ENCODE peak calls at places on chromosomes 1 and 21, in five cellular contexts. S is stomach, N is Peyer's patch, G is H9, T is neural crest cell. U is an unnamed sample.

GRCh38 chr21:25960423-25960822 is 210.1 kb downstream of the APP start:
- DNase-seq in N (no peak), T (no peak), G (peak; percentile 51), S (no peak), U (no peak)

GRCh38 chr1:172742599-172743500 is 83.9 kb downstream of the FASLG start:
- DNase-seq in S (no peak), N (no peak), T (no peak), G (no peak), U (no peak)

GRCh38 chr1:177848577-177848976 is 121.3 kb downstream of the SEC16B start:
- DNase-seq in N (no peak), G (no peak), S (no peak), T (no peak), U (no peak)

GRCh38 chr21:43352568-43353281 is 74.2 kb downstream of the SIK1 start:
- DNase-seq in G (no peak), S (no peak), T (no peak), N (peak; percentile 70), U (no peak)

GRCh38 chr1:30257322-30257721 is 466.1 kb downstream of the MATN1 start:
- DNase-seq in T (no peak), N (no peak), G (no peak), S (no peak), U (no peak)

GRCh38 chr1:12369258-12369657 is 139.4 kb downstream of the VPS13D start:
- DNase-seq in G (no peak), S (no peak), N (no peak), T (no peak), U (no peak)

GRCh38 chr1:76933847-76934657 is 66.8 kb downstream of the ST6GALNAC5 start:
- DNase-seq in G (no peak), N (no peak), T (no peak), S (no peak), U (no peak)

GRCh38 chr1:82052563-82052962 is 251.8 kb downstream of the ADGRL2 start:
- DNase-seq in G (no peak), N (no peak), T (no peak), S (no peak), U (no peak)

GRCh38 chr1:200323856-200324400 is 85.9 kb downstream of the ZNF281 start:
- DNase-seq in S (no peak), N (no peak), T (no peak), G (no peak), U (no peak)

GRCh38 chr21:28705616-28706015 is 287.1 kb downstream of the LTN1 start:
- DNase-seq in G (no peak), T (no peak), S (no peak), N (no peak), U (no peak)

GRCh38 chr1:45187735-45188134 is 18.7 kb downstream of the ZSWIM5 start:
- DNase-seq in G (no peak), N (no peak), T (no peak), S (no peak), U (no peak)

GRCh38 chr1:27785763-27786162 is 12.7 kb downstream of the STX12 start:
- DNase-seq in G (no peak), T (no peak), N (peak; percentile 57), S (peak; percentile 65), U (no peak)

GRCh38 chr1:92769856-92770255 is 15.1 kb downstream of the EVI5 start:
- DNase-seq in G (no peak), T (no peak), N (no peak), S (no peak), U (no peak)

GRCh38 chr1:64292399-64292798 is 89.0 kb downstream of the UBE2U start:
- DNase-seq in N (no peak), G (no peak), S (no peak), T (no peak), U (no peak)

GRCh38 chr1:26138974-26139558 is 19.8 kb upstream of the FAM110D start:
- DNase-seq in S (no peak), N (no peak), T (no peak), G (no peak), U (no peak)

GRCh38 chr1:41493626-41494350 is 9.3 kb upstream of the EDN2 start:
- DNase-seq in S (no peak), T (no peak), N (no peak), G (no peak), U (no peak)

GRCh38 chr1:246065592-246065991 is 441.5 kb downstream of the SMYD3 start:
- DNase-seq in S (no peak), N (no peak), G (no peak), T (no peak), U (no peak)

GRCh38 chr1:184945034-184945433 is 29.3 kb downstream of the NIBAN1 start:
- DNase-seq in S (no peak), N (no peak), T (no peak), G (no peak), U (no peak)

GRCh38 chr21:34882719-34883131 is 166.4 kb downstream of the RUNX1 start:
- DNase-seq in G (no peak), T (no peak), N (no peak), S (no peak), U (no peak)

GRCh38 chr1:85799734-85800133 is 91.5 kb upstream of the ZNHIT6 start:
- DNase-seq in G (no peak), N (no peak), S (no peak), T (no peak), U (no peak)

GRCh38 chr1:161367684-161368398 is at the start of gene CFAP126:
- DNase-seq in S (peak; percentile 49), G (peak; percentile 85), N (peak; percentile 74), T (peak; percentile 19), U (peak; percentile 46)

GRCh38 chr1:67339623-67340343 is 32.1 kb downstream of the IL12RB2 start:
- DNase-seq in T (no peak), G (no peak), S (no peak), N (no peak), U (no peak)

GRCh38 chr1:184791199-184791935 is 36.7 kb upstream of the EDEM3 start:
- DNase-seq in G (no peak), S (no peak), N (no peak), T (no peak), U (no peak)